ENCODE peak calls at places on chromosomes 4 and X, in four cellular contexts. L is H9, F is H1, U is mesendoderm. H is an unnamed sample.

GRCh38 chrX:47156611-47157520 is 11.8 kb downstream of the RBM10 start:
- DNase-seq in L (no peak), U (no peak), F (no peak), H (no peak)

GRCh38 chrX:150767475-150768131 is 74.4 kb downstream of the MTMR1 start:
- DNase-seq in L (no peak), F (no peak), U (no peak), H (peak; percentile 92)

GRCh38 chrX:151871244-151871643 is 41.4 kb upstream of the MAGEA4 start:
- DNase-seq in U (no peak), L (no peak), F (no peak), H (peak; percentile 52)

GRCh38 chrX:153456704-153457103 is 10.8 kb upstream of the TREX2 start:
- DNase-seq in L (no peak), F (no peak), U (no peak), H (no peak)

GRCh38 chr4:80422727-80423404 is 87.3 kb downstream of the CFAP299 start:
- DNase-seq in F (no peak), U (no peak), L (no peak), H (no peak)

GRCh38 chr4:42167709-42168108 is 15.3 kb upstream of the BEND4 start:
- DNase-seq in U (peak; percentile 36), F (no peak), L (no peak), H (no peak)

GRCh38 chr4:71184195-71184781 is 154.5 kb upstream of the SLC4A4 start:
- DNase-seq in L (peak; percentile 28), F (no peak), U (peak; percentile 71), H (peak; percentile 75)

GRCh38 chr4:63786181-63786580 is 623.1 kb downstream of the TECRL start:
- DNase-seq in U (no peak), L (no peak), F (no peak), H (no peak)

GRCh38 chrX:68443155-68443868 is 10.0 kb upstream of the OPHN1 start:
- DNase-seq in F (no peak), L (no peak), U (no peak), H (peak; percentile 15)

GRCh38 chrX:130111220-130111934 is 1.1 kb upstream of the ELF4 start:
- DNase-seq in L (no peak), U (no peak), F (no peak), H (no peak)

GRCh38 chr4:700587-701264 is 4.9 kb upstream of the PCGF3 start:
- DNase-seq in L (no peak), U (no peak), F (no peak), H (no peak)

GRCh38 chr4:76993787-76994641 is 44.5 kb downstream of the SEPTIN11 start:
- DNase-seq in F (no peak), L (no peak), U (no peak), H (no peak)

GRCh38 chr4:106869551-106869950 is 166.6 kb downstream of the DKK2 start:
- DNase-seq in L (no peak), F (no peak), U (no peak), H (no peak)

GRCh38 chrX:22742174-22742573 is 257.6 kb upstream of the DDX53 start:
- DNase-seq in L (no peak), U (no peak), F (no peak), H (peak; percentile 81)

GRCh38 chr4:108512615-108513505 is 107.5 kb upstream of the RPL34 start:
- DNase-seq in F (peak; percentile 15), L (peak; percentile 62), U (peak; percentile 78), H (peak; percentile 66)

GRCh38 chr4:24693636-24694035 is 101.7 kb upstream of the SOD3 start:
- DNase-seq in U (no peak), F (no peak), L (no peak), H (no peak)

GRCh38 chrX:103847174-103847870 is 15.3 kb upstream of the RAB9B start:
- DNase-seq in L (no peak), F (no peak), U (no peak), H (peak; percentile 26)

GRCh38 chrX:110250847-110251246 is 67.0 kb downstream of the AMMECR1 start:
- DNase-seq in F (no peak), U (no peak), L (no peak), H (no peak)

GRCh38 chr4:41881931-41882621 is 53.2 kb upstream of the TMEM33 start:
- DNase-seq in L (peak; percentile 41), F (no peak), U (peak; percentile 14), H (no peak)

GRCh38 chrX:135531813-135532212 is 11.4 kb downstream of the INTS6L start:
- DNase-seq in U (no peak), L (no peak), F (no peak), H (no peak)

GRCh38 chrX:44071070-44071645 is 98.0 kb upstream of the NDP start:
- DNase-seq in L (no peak), F (no peak), U (no peak), H (no peak)

GRCh38 chr4:169256856-169257756 is 13.7 kb downstream of the SH3RF1 start:
- DNase-seq in L (no peak), F (no peak), U (no peak), H (no peak)

GRCh38 chrX:154802838-154803410 is 2.4 kb downstream of the MPP1 start:
- DNase-seq in U (no peak), F (no peak), L (no peak), H (no peak)

GRCh38 chr4:83128235-83128929 is 13.9 kb upstream of the PLAC8 start:
- DNase-seq in U (no peak), F (no peak), L (no peak), H (peak; percentile 90)

GRCh38 chrX:130497531-130497930 is 95.7 kb downstream of the RBMX2 start:
- DNase-seq in L (no peak), U (no peak), F (no peak), H (no peak)

GRCh38 chr4:187209921-187210613 is 486.4 kb upstream of the FAT1 start:
- DNase-seq in U (no peak), L (no peak), F (no peak), H (peak; percentile 88)

GRCh38 chr4:8589336-8589735 is 3.2 kb upstream of the CPZ start:
- DNase-seq in F (no peak), U (no peak), L (no peak), H (no peak)
- H4K5ac ChIP-seq in F (no peak overlapping the region), U (no peak overlapping the region), L (no peak overlapping the region), H (no peak overlapping the region)

GRCh38 chr4:6956087-6956433 is 46.4 kb downstream of the TBC1D14 start:
- DNase-seq in F (no peak), L (no peak), U (no peak), H (no peak)
- H4K8ac ChIP-seq in F (no peak overlapping the region), L (no peak overlapping the region), U (no peak overlapping the region), H (no peak overlapping the region)

GRCh38 chr4:177485528-177485927 is 43.3 kb upstream of the AGA start:
- DNase-seq in L (no peak), F (no peak), U (no peak), H (peak; percentile 98)
- H4K5ac ChIP-seq in L (no peak overlapping the region), F (no peak overlapping the region), U (no peak overlapping the region), H (peak overlapping the region; percentile 11)

DNA sequence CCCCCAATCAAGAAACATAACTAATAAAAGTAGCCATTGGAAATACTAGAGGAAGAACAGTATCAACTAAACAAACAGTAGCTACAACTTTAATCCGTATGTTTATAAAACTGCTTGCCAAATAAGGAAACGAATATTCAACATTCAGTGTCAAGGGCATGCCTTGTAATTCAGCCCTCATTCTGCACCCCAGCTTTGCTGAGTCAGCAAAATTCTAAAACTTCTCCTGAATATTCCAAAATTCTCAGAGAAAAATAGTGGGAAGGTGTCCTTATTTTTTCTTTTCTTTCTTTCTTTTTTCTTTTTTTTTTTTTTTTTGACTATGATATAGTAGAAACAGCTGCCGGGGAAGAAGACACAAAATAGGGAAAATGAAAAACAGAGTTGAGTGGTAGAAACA is 344.8 kb upstream of the MAGEC2 start:
- DNase-seq in F (no peak), U (no peak), L (no peak), H (no peak)
- H4K8ac ChIP-seq in F (no peak overlapping the region), U (no peak overlapping the region), L (no peak overlapping the region), H (no peak overlapping the region)

GRCh38 chrX:13550346-13550745 is 19.1 kb upstream of the EGFL6 start:
- DNase-seq in F (no peak), L (no peak), U (no peak), H (no peak)

GRCh38 chrX:13551610-13552009 is 17.8 kb upstream of the EGFL6 start:
- DNase-seq in U (no peak), F (no peak), L (no peak), H (no peak)

DNA sequence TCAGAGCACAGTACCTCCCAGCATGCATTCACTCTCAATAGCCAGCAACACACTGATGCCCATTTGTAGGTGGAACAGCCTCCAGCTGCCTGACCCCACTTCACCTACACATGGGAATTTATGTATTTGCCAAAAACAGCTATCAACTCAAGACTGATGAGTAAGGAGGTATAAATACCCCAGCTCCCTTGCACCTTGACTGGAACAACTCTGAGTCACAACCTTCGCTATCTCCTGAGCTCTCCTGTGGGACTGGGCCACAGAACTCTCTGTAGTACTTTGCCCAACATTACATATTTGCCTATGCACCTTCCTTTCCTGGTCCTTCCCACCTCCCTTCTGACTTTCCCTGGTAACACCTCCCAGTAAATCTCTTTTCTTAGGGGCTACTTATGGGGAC is 16.5 kb upstream of the EGFL6 start:
- DNase-seq in U (no peak), L (no peak), F (no peak), H (no peak)
- H4K5ac ChIP-seq in U (no peak overlapping the region), L (no peak overlapping the region), F (no peak overlapping the region), H (no peak overlapping the region)

DNA sequence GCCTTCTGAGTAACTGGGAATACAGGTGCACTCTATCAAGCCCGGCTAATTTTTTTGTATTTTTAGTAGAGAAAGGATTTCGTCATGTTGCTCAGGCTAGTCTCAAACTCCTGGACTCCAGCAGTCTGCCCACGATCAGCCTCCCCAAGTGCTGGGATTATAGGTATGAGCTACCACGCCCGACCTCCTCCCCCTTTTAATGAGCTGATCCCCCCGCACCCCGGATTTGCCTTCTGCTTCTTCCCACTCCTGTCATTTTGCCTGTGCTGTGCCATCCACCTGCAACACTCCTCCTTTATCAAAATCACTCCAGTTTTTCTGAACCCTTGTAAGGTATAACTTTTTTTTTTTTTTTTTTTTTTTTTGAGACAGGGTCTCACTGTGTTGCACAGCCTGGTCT is 33.4 kb downstream of the SPINK2 start:
- DNase-seq in U (no peak), L (no peak), F (no peak), H (no peak)
- H4K8ac ChIP-seq in U (no peak overlapping the region), L (no peak overlapping the region), F (no peak overlapping the region), H (no peak overlapping the region)